ENCODE peak calls at places on chromosomes 16 and 17, in four cellular contexts. One of them, this sample, is unnamed.

GRCh38 chr17:81397314-81398169 is 2.3 kb downstream of the BAHCC1 start:
- DNase-seq in heart left ventricle: no peak
- DNase-seq in thoracic aorta: no peak
- DNase-seq in K562: no peak
- DNase-seq in this sample: no peak

GRCh38 chr17:42679492-42680330 is 1.9 kb downstream of the CCR10 start:
- DNase-seq in heart left ventricle: peak; percentile 84
- DNase-seq in K562: peak; percentile 54
- DNase-seq in thoracic aorta: no peak
- DNase-seq in this sample: peak; percentile 66

GRCh38 chr16:29900102-29900887 is at the start of gene ASPHD1:
- DNase-seq in heart left ventricle: peak; percentile 78
- DNase-seq in K562: peak; percentile 91
- DNase-seq in thoracic aorta: peak; percentile 36
- DNase-seq in this sample: peak; percentile 76

GRCh38 chr17:38509772-38510423 is 81.6 kb downstream of the ARHGAP23 start:
- DNase-seq in heart left ventricle: no peak
- DNase-seq in thoracic aorta: no peak
- DNase-seq in K562: no peak
- DNase-seq in this sample: no peak

GRCh38 chr17:49387374-49388289 is 25.6 kb upstream of the ZNF652 start:
- DNase-seq in heart left ventricle: no peak
- DNase-seq in K562: peak; percentile 32
- DNase-seq in thoracic aorta: no peak
- DNase-seq in this sample: no peak

GRCh38 chr17:1000597-1001490 is 3.9 kb downstream of the TIMM22 start:
- DNase-seq in heart left ventricle: no peak
- DNase-seq in K562: no peak
- DNase-seq in thoracic aorta: no peak
- DNase-seq in this sample: no peak

GRCh38 chr17:39634384-39634871 is 2.5 kb upstream of the STARD3 start:
- DNase-seq in K562: peak; percentile 62
- DNase-seq in thoracic aorta: no peak
- DNase-seq in heart left ventricle: no peak
- DNase-seq in this sample: no peak

GRCh38 chr16:69833357-69833781 is 71.2 kb downstream of the WWP2 start:
- DNase-seq in K562: no peak
- DNase-seq in heart left ventricle: no peak
- DNase-seq in thoracic aorta: no peak
- DNase-seq in this sample: no peak

GRCh38 chr16:65244811-65245210 is 122.9 kb upstream of the CDH11 start:
- DNase-seq in thoracic aorta: no peak
- DNase-seq in K562: no peak
- DNase-seq in heart left ventricle: no peak
- DNase-seq in this sample: no peak

GRCh38 chr17:80499536-80499935 is 23.1 kb upstream of the NPTX1 start:
- DNase-seq in heart left ventricle: no peak
- DNase-seq in K562: no peak
- DNase-seq in thoracic aorta: no peak
- DNase-seq in this sample: no peak

GRCh38 chr16:51002889-51003490 is 148.1 kb downstream of the SALL1 start:
- DNase-seq in K562: no peak
- DNase-seq in heart left ventricle: no peak
- DNase-seq in thoracic aorta: no peak
- DNase-seq in this sample: no peak

GRCh38 chr16:55971447-55971846 is 96.3 kb upstream of the CES5A start:
- DNase-seq in thoracic aorta: no peak
- DNase-seq in heart left ventricle: no peak
- DNase-seq in K562: no peak
- DNase-seq in this sample: no peak

GRCh38 chr16:15682105-15682570 is 32.1 kb downstream of the NDE1 start:
- DNase-seq in thoracic aorta: no peak
- DNase-seq in heart left ventricle: no peak
- DNase-seq in K562: peak; percentile 60
- DNase-seq in this sample: no peak

GRCh38 chr17:49589556-49589885 is 13.8 kb downstream of the NXPH3 start:
- DNase-seq in thoracic aorta: no peak
- DNase-seq in heart left ventricle: no peak
- DNase-seq in K562: no peak
- DNase-seq in this sample: no peak

GRCh38 chr17:38742431-38743308 is 5.5 kb downstream of the PCGF2 start:
- DNase-seq in thoracic aorta: peak; percentile 54
- DNase-seq in K562: no peak
- DNase-seq in heart left ventricle: peak; percentile 80
- DNase-seq in this sample: no peak

GRCh38 chr16:15708096-15708495 is 58.1 kb downstream of the NDE1 start:
- DNase-seq in K562: no peak
- DNase-seq in heart left ventricle: no peak
- DNase-seq in thoracic aorta: no peak
- DNase-seq in this sample: no peak

GRCh38 chr17:54426287-54426886 is 474.3 kb upstream of the TOM1L1 start:
- DNase-seq in thoracic aorta: no peak
- DNase-seq in heart left ventricle: no peak
- DNase-seq in K562: peak; percentile 3
- DNase-seq in this sample: no peak

GRCh38 chr17:80024206-80024972 is 11.3 kb downstream of the TBC1D16 start:
- DNase-seq in heart left ventricle: no peak
- DNase-seq in K562: no peak
- DNase-seq in thoracic aorta: no peak
- DNase-seq in this sample: no peak

GRCh38 chr17:236641-237405 is 55.4 kb upstream of the DOC2B start:
- DNase-seq in thoracic aorta: no peak
- DNase-seq in heart left ventricle: peak; percentile 11
- DNase-seq in K562: no peak
- DNase-seq in this sample: no peak

GRCh38 chr16:58028541-58029070 is 3.1 kb downstream of the MMP15 start:
- DNase-seq in thoracic aorta: no peak
- DNase-seq in heart left ventricle: no peak
- DNase-seq in K562: no peak
- DNase-seq in this sample: no peak

GRCh38 chr16:80788016-80788415 is 16.4 kb downstream of the CDYL2 start:
- DNase-seq in heart left ventricle: no peak
- DNase-seq in thoracic aorta: no peak
- DNase-seq in K562: no peak
- DNase-seq in this sample: no peak

GRCh38 chr17:73292031-73292531 is 19.7 kb downstream of the CDC42EP4 start:
- DNase-seq in K562: no peak
- DNase-seq in heart left ventricle: peak; percentile 79
- DNase-seq in thoracic aorta: peak; percentile 70
- DNase-seq in this sample: no peak

GRCh38 chr17:74408262-74408661 is 23.6 kb upstream of the GPRC5C start:
- DNase-seq in K562: peak; percentile 69
- DNase-seq in thoracic aorta: no peak
- DNase-seq in heart left ventricle: no peak
- DNase-seq in this sample: no peak

GRCh38 chr16:28597692-28598261 is 927 bp upstream of the SULT1A2 start:
- DNase-seq in thoracic aorta: no peak
- DNase-seq in heart left ventricle: no peak
- DNase-seq in K562: peak; percentile 70
- DNase-seq in this sample: no peak

GRCh38 chr17:62045109-62045508 is 20.0 kb downstream of the MED13 start:
- DNase-seq in heart left ventricle: no peak
- DNase-seq in K562: no peak
- DNase-seq in thoracic aorta: no peak
- DNase-seq in this sample: no peak

GRCh38 chr16:48503779-48504178 is 106.2 kb downstream of the N4BP1 start:
- DNase-seq in heart left ventricle: peak; percentile 45
- DNase-seq in K562: no peak
- DNase-seq in thoracic aorta: no peak
- DNase-seq in this sample: no peak

GRCh38 chr17:7867881-7868329 is 10.1 kb downstream of the CYB5D1 start:
- DNase-seq in thoracic aorta: no peak
- DNase-seq in K562: no peak
- DNase-seq in heart left ventricle: no peak
- DNase-seq in this sample: no peak

GRCh38 chr17:64534187-64534586 is 27.4 kb downstream of the CEP95 start:
- DNase-seq in K562: no peak
- DNase-seq in thoracic aorta: no peak
- DNase-seq in heart left ventricle: no peak
- DNase-seq in this sample: no peak

GRCh38 chr17:41024702-41025101 is 2.3 kb downstream of the KRTAP1-5 start:
- DNase-seq in K562: no peak
- DNase-seq in heart left ventricle: no peak
- DNase-seq in thoracic aorta: no peak
- DNase-seq in this sample: no peak

GRCh38 chr17:21289902-21290571 is 5.5 kb downstream of the MAP2K3 start:
- DNase-seq in K562: no peak
- DNase-seq in thoracic aorta: no peak
- DNase-seq in heart left ventricle: peak; percentile 86
- DNase-seq in this sample: no peak

GRCh38 chr17:57902117-57902799 is 52.4 kb upstream of the MRPS23 start:
- DNase-seq in thoracic aorta: no peak
- DNase-seq in K562: no peak
- DNase-seq in heart left ventricle: no peak
- DNase-seq in this sample: no peak

GRCh38 chr16:17590711-17591654 is 120.2 kb upstream of the XYLT1 start:
- DNase-seq in heart left ventricle: no peak
- DNase-seq in thoracic aorta: no peak
- DNase-seq in K562: no peak
- DNase-seq in this sample: peak; percentile 19

GRCh38 chr17:19304209-19304608 is 58.3 kb downstream of the B9D1 start:
- DNase-seq in heart left ventricle: peak; percentile 71
- DNase-seq in thoracic aorta: no peak
- DNase-seq in K562: peak; percentile 54
- DNase-seq in this sample: no peak

DNA sequence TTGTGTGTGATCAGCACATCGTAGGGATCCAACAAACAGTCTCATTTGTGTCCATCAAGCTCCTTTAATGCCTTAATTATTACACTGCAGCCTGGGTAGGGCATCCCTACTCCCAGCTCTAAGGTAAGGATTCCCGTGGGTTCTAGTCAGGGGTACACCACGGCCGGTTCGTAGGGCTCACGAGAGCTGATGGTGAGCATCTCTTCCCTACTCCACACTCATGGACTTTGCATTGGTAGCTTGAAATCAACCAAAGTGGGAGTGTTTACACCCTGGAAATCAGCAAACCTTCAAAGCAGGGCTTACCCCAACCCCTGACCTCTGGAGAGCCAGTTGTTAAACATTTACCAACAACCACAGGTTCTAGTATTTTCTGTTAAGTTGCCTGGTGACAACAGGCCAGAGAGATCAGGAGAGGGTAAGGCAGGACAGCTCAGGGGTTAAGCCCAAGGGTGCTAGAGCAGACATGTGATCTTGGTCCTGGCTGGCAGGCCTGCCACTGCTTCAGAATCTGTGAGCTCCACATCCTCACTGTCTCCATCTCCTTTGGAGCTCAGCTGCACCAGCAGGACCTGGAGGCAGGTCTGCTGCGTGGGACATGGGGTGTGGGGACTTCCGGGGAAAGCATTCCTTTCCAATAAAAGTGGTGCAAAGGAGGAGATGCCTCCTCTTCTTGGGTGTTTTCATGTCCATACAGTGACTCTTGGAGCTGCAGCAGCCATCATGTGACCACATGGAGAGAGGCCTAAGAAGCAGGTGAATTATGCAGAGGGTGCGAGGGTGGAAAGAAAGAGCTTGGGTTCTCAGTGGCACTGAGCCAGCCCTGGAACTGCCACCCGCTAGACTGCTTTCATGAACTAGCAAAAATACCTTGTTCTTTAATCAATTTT is 36.1 kb upstream of the ZCCHC14 start:
- DNase-seq in thoracic aorta: no peak
- DNase-seq in K562: no peak
- DNase-seq in heart left ventricle: no peak
- DNase-seq in this sample: no peak
- H3K9me3 ChIP-seq in thoracic aorta: peaks cover 11% of the 10 kb centered on the region
- H3K9me3 ChIP-seq in K562: no peaks in the 10 kb centered on the region
- H3K9me3 ChIP-seq in heart left ventricle: no peaks in the 10 kb centered on the region
- H3K9me3 ChIP-seq in this sample: peaks cover 3% of the 10 kb centered on the region

GRCh38 chr16:35452471-35452870 is 1993.1 kb downstream of the TP53TG3F start:
- DNase-seq in heart left ventricle: no peak
- DNase-seq in thoracic aorta: no peak
- DNase-seq in K562: no peak
- DNase-seq in this sample: no peak

GRCh38 chr16:35447010-35447558 is 1987.7 kb downstream of the TP53TG3F start:
- DNase-seq in K562: no peak
- DNase-seq in heart left ventricle: no peak
- DNase-seq in thoracic aorta: no peak
- DNase-seq in this sample: no peak

GRCh38 chr16:35450648-35451047 is 1991.2 kb downstream of the TP53TG3F start:
- DNase-seq in heart left ventricle: no peak
- DNase-seq in thoracic aorta: no peak
- DNase-seq in K562: no peak
- DNase-seq in this sample: no peak

DNA sequence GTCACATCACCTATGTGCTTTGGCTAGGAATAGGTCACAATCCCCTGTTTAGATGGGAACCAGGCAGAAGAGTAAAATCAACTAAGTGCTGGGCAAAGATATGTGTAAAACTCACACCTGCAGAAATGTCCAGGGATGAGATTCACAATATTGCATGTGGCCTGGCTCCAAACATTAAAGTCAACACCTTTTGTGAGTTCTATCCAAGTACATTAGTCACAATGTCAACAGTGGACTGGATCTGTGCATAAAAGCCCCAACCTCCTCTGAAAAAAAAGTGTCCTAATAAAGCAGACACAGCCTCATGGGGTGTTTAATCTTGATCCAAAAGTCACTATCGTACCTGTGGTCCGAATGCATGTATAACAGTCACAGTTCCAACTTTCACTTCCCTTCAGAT is 1990.3 kb downstream of the TP53TG3F start:
- DNase-seq in K562: no peak
- DNase-seq in heart left ventricle: no peak
- DNase-seq in thoracic aorta: no peak
- DNase-seq in this sample: no peak
- H3K9me3 ChIP-seq in K562: no peaks in the 10 kb centered on the region
- H3K9me3 ChIP-seq in heart left ventricle: peaks cover 6% of the 10 kb centered on the region
- H3K9me3 ChIP-seq in thoracic aorta: peaks cover 11% of the 10 kb centered on the region
- H3K9me3 ChIP-seq in this sample: no peaks in the 10 kb centered on the region

DNA sequence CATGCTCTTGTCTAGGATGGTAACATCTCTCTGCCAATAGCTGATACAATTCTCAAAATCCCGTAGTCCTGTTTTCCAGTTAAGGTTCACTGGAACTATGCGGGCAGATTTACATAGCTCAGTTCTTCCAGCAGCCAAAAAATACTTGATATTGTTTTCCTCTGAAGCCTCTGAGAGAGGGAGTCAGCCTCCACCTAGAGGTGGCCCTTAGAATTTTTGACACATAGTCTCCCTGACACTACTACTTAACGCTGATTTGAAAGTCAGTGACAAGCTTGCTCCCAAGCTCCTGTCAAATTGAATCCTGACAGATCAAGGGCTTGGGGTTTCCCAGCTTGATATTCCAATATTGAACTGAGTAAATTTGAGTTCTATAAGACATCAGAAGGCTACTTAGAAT is 1780.1 kb downstream of the TP53TG3F start:
- DNase-seq in K562: no peak
- DNase-seq in heart left ventricle: no peak
- DNase-seq in thoracic aorta: no peak
- DNase-seq in this sample: no peak
- H3K9me3 ChIP-seq in K562: peaks cover 2% of the 10 kb centered on the region
- H3K9me3 ChIP-seq in heart left ventricle: no peaks in the 10 kb centered on the region
- H3K9me3 ChIP-seq in thoracic aorta: no peaks in the 10 kb centered on the region
- H3K9me3 ChIP-seq in this sample: no peaks in the 10 kb centered on the region

DNA sequence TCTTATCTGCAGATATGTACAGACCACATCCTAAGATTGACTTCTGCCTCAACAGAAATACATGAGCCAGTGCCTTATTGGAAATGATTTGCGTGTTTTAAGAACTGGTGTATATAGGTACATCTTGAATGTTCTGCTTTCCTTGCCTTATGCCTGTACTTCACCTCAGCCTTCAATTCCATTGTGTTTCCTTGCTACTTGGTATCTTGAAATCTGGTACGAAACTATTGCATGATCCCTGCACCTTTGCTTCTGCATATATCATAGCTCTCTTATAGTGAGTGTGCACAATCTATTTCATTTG is 1.5 kb downstream of the ATF7IP2 start:
- DNase-seq in heart left ventricle: no peak
- DNase-seq in thoracic aorta: no peak
- DNase-seq in K562: no peak
- DNase-seq in this sample: no peak
- H3K9me3 ChIP-seq in heart left ventricle: no peaks in the 10 kb centered on the region
- H3K9me3 ChIP-seq in thoracic aorta: no peaks in the 10 kb centered on the region
- H3K9me3 ChIP-seq in K562: peaks cover 8% of the 10 kb centered on the region
- H3K9me3 ChIP-seq in this sample: no peaks in the 10 kb centered on the region

This sample was measured in T-helper 17 cell.